ENCODE peak calls at places on chromosome 17, in eight cellular contexts. J is fibroblast of mammary gland, K is SJSA1, D is skeletal muscle cell, R is SW 1271, I is WTC11, G is HS-5, S is LNCaP clone FGC. B is an unnamed sample.

GRCh38 chr17:82927661-82928601 is 88.1 kb upstream of the ZNF750 start:
- DNase-seq in R (no peak), I (no peak), J (no peak), D (no peak), K (no peak), S (no peak), G (no peak), B (peak)

GRCh38 chr17:81311954-81312353 is 16.8 kb upstream of the SLC38A10 start:
- DNase-seq in K (no peak), G (no peak), I (no peak), R (no peak), D (no peak), S (no peak), J (no peak), B (no peak)

GRCh38 chr17:19743101-19744100 is 4.7 kb downstream of the ALDH3A1 start:
- DNase-seq in R (no peak), D (no peak), I (no peak), G (no peak), J (no peak), K (no peak), S (no peak), B (peak)

GRCh38 chr17:38352245-38353083 is 820 bp downstream of the SOCS7 start:
- DNase-seq in G (no peak), D (no peak), J (peak), R (no peak), S (no peak), K (peak), I (peak), B (no peak)

GRCh38 chr17:17298108-17298507 is 5.1 kb upstream of the NT5M start:
- DNase-seq in K (no peak), G (peak), R (no peak), J (peak), I (no peak), D (no peak), S (no peak), B (no peak)

GRCh38 chr17:28253663-28254062 is 65.3 kb upstream of the TMEM97 start:
- DNase-seq in D (no peak), R (no peak), G (no peak), I (no peak), J (no peak), K (no peak), S (no peak), B (no peak)

GRCh38 chr17:39867891-39868553 is at the start of gene ZPBP2:
- DNase-seq in K (no peak), G (no peak), J (no peak), R (no peak), I (no peak), S (no peak), D (no peak), B (no peak)

GRCh38 chr17:34797724-34798123 is 163.5 kb downstream of the CCT6B start:
- DNase-seq in D (no peak), S (no peak), G (no peak), I (peak), J (peak), K (no peak), R (no peak), B (no peak)

GRCh38 chr17:10217916-10218315 is 19.5 kb upstream of the GAS7 start:
- DNase-seq in S (no peak), R (no peak), K (no peak), J (peak), D (no peak), I (no peak), G (no peak), B (no peak)

GRCh38 chr17:8188408-8188839 is 1.6 kb downstream of the BORCS6 start:
- DNase-seq in I (no peak), K (no peak), S (no peak), G (no peak), J (no peak), R (no peak), D (no peak), B (no peak)

GRCh38 chr17:64547354-64547753 is 40.6 kb downstream of the CEP95 start:
- DNase-seq in K (no peak), S (no peak), G (no peak), D (no peak), J (no peak), I (peak), R (no peak), B (no peak)

GRCh38 chr17:73924488-73925186 is 278.8 kb upstream of the RPL38 start:
- DNase-seq in D (no peak), J (no peak), K (no peak), I (no peak), G (no peak), S (no peak), R (no peak), B (no peak)

GRCh38 chr17:79792984-79793923 is 3.6 kb downstream of the CBX8 start:
- DNase-seq in S (no peak), D (no peak), R (no peak), J (peak), K (peak), G (peak), I (peak), B (peak)

GRCh38 chr17:7438050-7438614 is 1.2 kb upstream of the FGF11 start:
- DNase-seq in G (no peak), R (no peak), D (no peak), S (no peak), K (no peak), J (no peak), I (peak), B (peak)

GRCh38 chr17:30188211-30188939 is 47.1 kb downstream of the SLC6A4 start:
- DNase-seq in K (no peak), I (no peak), G (no peak), R (no peak), J (no peak), D (no peak), S (no peak), B (no peak)

GRCh38 chr17:82665226-82665625 is 17.0 kb upstream of the WDR45B start:
- DNase-seq in R (no peak), D (no peak), G (no peak), K (no peak), I (no peak), S (no peak), J (no peak), B (no peak)

GRCh38 chr17:42577532-42578281 is at the start of gene PSMC3IP:
- DNase-seq in R (peak), S (peak), I (peak), K (peak), J (peak), D (peak), G (peak), B (peak)

GRCh38 chr17:2797632-2798031 is 1.4 kb downstream of the RAP1GAP2 start:
- DNase-seq in I (no peak), D (no peak), K (no peak), G (no peak), J (no peak), R (no peak), S (peak), B (peak)

GRCh38 chr17:21029032-21029431 is 13.8 kb downstream of the USP22 start:
- DNase-seq in S (no peak), J (peak), D (peak), I (no peak), G (no peak), R (no peak), K (peak), B (no peak)

GRCh38 chr17:2212328-2212981 is 91.1 kb downstream of the SMG6 start:
- DNase-seq in J (peak), G (no peak), S (no peak), I (no peak), D (no peak), R (no peak), K (no peak), B (peak)

GRCh38 chr17:40618754-40619625 is 28.6 kb downstream of the SMARCE1 start:
- DNase-seq in G (no peak), J (no peak), D (no peak), I (no peak), S (no peak), K (no peak), R (no peak), B (no peak)